ENCODE peak calls at places on chromosomes 12 and 14, in five cellular contexts. One of them, this sample, is unnamed.

GRCh38 chr12:112525426-112525809 is 106.7 kb downstream of the PTPN11 start:
- DNase-seq in MM.1S: no peak
- DNase-seq in OCI-LY7: no peak
- DNase-seq in CD4-positive, alpha-beta memory T cell: no peak
- DNase-seq in adipocyte: no peak
- DNase-seq in this sample: no peak

GRCh38 chr12:120855823-120856589 is 48.2 kb downstream of the SPPL3 start:
- DNase-seq in OCI-LY7: no peak
- DNase-seq in CD4-positive, alpha-beta memory T cell: no peak
- DNase-seq in adipocyte: no peak
- DNase-seq in MM.1S: no peak
- DNase-seq in this sample: no peak

GRCh38 chr12:6563448-6564050 is 4.5 kb downstream of the NOP2 start:
- DNase-seq in OCI-LY7: peak; percentile 65
- DNase-seq in MM.1S: peak; percentile 28
- DNase-seq in adipocyte: peak; percentile 74
- DNase-seq in CD4-positive, alpha-beta memory T cell: peak; percentile 58
- DNase-seq in this sample: peak; percentile 59

GRCh38 chr14:43778956-43779639 is 728.0 kb downstream of the FSCB start:
- DNase-seq in adipocyte: no peak
- DNase-seq in CD4-positive, alpha-beta memory T cell: no peak
- DNase-seq in OCI-LY7: no peak
- DNase-seq in MM.1S: no peak
- DNase-seq in this sample: no peak

GRCh38 chr14:89926709-89927108 is 27.8 kb downstream of the EFCAB11 start:
- DNase-seq in MM.1S: no peak
- DNase-seq in CD4-positive, alpha-beta memory T cell: no peak
- DNase-seq in OCI-LY7: no peak
- DNase-seq in adipocyte: peak; percentile 74
- DNase-seq in this sample: no peak

GRCh38 chr12:57888407-57889157 is 42.1 kb upstream of the CTDSP2 start:
- DNase-seq in OCI-LY7: peak; percentile 43
- DNase-seq in CD4-positive, alpha-beta memory T cell: no peak
- DNase-seq in MM.1S: peak; percentile 74
- DNase-seq in adipocyte: peak; percentile 67
- DNase-seq in this sample: no peak

GRCh38 chr14:50303744-50304471 is 8.1 kb downstream of the L2HGDH start:
- DNase-seq in CD4-positive, alpha-beta memory T cell: no peak
- DNase-seq in OCI-LY7: no peak
- DNase-seq in MM.1S: no peak
- DNase-seq in adipocyte: peak; percentile 26
- DNase-seq in this sample: no peak

GRCh38 chr12:121390856-121391255 is 9.1 kb upstream of the RNF34 start:
- DNase-seq in adipocyte: no peak
- DNase-seq in OCI-LY7: no peak
- DNase-seq in CD4-positive, alpha-beta memory T cell: no peak
- DNase-seq in MM.1S: no peak
- DNase-seq in this sample: no peak

GRCh38 chr12:87935216-87935615 is 94.0 kb downstream of the C12orf50 start:
- DNase-seq in CD4-positive, alpha-beta memory T cell: no peak
- DNase-seq in MM.1S: no peak
- DNase-seq in adipocyte: no peak
- DNase-seq in OCI-LY7: no peak
- DNase-seq in this sample: no peak

GRCh38 chr14:52937306-52937705 is 13.5 kb downstream of the FERMT2 start:
- DNase-seq in MM.1S: no peak
- DNase-seq in CD4-positive, alpha-beta memory T cell: no peak
- DNase-seq in OCI-LY7: no peak
- DNase-seq in adipocyte: no peak
- DNase-seq in this sample: no peak

GRCh38 chr14:52937869-52938268 is 13.0 kb downstream of the FERMT2 start:
- DNase-seq in MM.1S: no peak
- DNase-seq in OCI-LY7: no peak
- DNase-seq in adipocyte: no peak
- DNase-seq in CD4-positive, alpha-beta memory T cell: no peak
- DNase-seq in this sample: no peak

GRCh38 chr14:52934762-52935161 is 16.1 kb downstream of the FERMT2 start:
- DNase-seq in MM.1S: no peak
- DNase-seq in CD4-positive, alpha-beta memory T cell: no peak
- DNase-seq in adipocyte: no peak
- DNase-seq in OCI-LY7: no peak
- DNase-seq in this sample: no peak

GRCh38 chr14:52936437-52936836 is 14.4 kb downstream of the FERMT2 start:
- DNase-seq in adipocyte: no peak
- DNase-seq in CD4-positive, alpha-beta memory T cell: no peak
- DNase-seq in MM.1S: no peak
- DNase-seq in OCI-LY7: no peak
- DNase-seq in this sample: no peak

DNA sequence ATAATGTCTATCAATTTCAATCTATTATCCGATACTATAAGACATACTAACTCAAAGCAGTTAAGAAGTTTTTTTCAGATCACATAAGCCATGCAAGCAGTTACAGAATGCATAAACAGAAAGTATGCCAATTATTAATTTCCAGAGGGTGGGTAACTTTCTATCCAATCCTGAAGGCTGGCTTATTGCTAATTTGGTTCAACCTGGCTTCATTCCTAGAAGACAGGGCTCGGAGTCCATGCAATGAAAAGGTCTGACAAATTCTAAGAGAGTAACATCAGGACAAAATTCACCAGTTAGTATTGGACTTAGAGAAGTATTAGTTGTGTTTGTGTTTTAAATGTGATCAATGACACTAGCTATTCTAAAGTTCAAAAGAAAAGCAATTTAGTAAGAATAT is 15.0 kb downstream of the FERMT2 start:
- DNase-seq in adipocyte: no peak
- DNase-seq in OCI-LY7: no peak
- DNase-seq in MM.1S: no peak
- DNase-seq in CD4-positive, alpha-beta memory T cell: no peak
- DNase-seq in this sample: no peak
- H3K4me1 ChIP-seq in adipocyte: peaks cover 55% of the 10 kb centered on the region
- H3K4me1 ChIP-seq in OCI-LY7: no peaks in the 10 kb centered on the region
- H3K4me1 ChIP-seq in MM.1S: no peaks in the 10 kb centered on the region
- H3K4me1 ChIP-seq in CD4-positive, alpha-beta memory T cell: no peaks in the 10 kb centered on the region
- H3K4me1 ChIP-seq in this sample: no peaks in the 10 kb centered on the region

GRCh38 chr14:59330455-59330854 is 134.7 kb downstream of the GPR135 start:
- DNase-seq in adipocyte: no peak
- DNase-seq in CD4-positive, alpha-beta memory T cell: no peak
- DNase-seq in OCI-LY7: peak; percentile 64
- DNase-seq in MM.1S: peak; percentile 77
- DNase-seq in this sample: no peak

GRCh38 chr14:59333668-59334067 is 131.5 kb downstream of the GPR135 start:
- DNase-seq in CD4-positive, alpha-beta memory T cell: no peak
- DNase-seq in adipocyte: peak; percentile 96
- DNase-seq in OCI-LY7: no peak
- DNase-seq in MM.1S: no peak
- DNase-seq in this sample: no peak

GRCh38 chr14:59331217-59331616 is 134.0 kb downstream of the GPR135 start:
- DNase-seq in OCI-LY7: no peak
- DNase-seq in adipocyte: no peak
- DNase-seq in CD4-positive, alpha-beta memory T cell: no peak
- DNase-seq in MM.1S: no peak
- DNase-seq in this sample: no peak

GRCh38 chr14:59332727-59333126 is 132.5 kb downstream of the GPR135 start:
- DNase-seq in OCI-LY7: no peak
- DNase-seq in CD4-positive, alpha-beta memory T cell: no peak
- DNase-seq in adipocyte: peak; percentile 90
- DNase-seq in MM.1S: no peak
- DNase-seq in this sample: no peak

DNA sequence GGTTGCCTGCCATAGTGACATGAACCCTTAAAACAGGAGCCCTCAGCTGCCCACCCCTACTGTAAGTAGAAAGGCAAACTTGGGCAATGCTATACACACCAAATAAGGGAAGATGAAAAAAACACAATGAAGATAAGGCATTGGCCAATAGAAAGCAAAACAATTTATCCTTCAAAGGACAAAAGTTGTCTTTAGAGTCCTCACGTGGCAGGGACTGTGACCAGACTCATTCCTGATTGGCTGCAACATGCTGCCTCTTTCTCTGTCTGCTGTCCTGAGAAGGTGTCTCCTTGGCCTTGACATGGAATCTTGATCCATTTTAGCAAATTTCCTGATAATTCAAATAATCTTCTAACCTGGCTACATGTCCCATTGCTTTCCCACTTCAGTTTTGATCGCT is 131.9 kb downstream of the GPR135 start:
- DNase-seq in OCI-LY7: no peak
- DNase-seq in adipocyte: peak; percentile 25
- DNase-seq in CD4-positive, alpha-beta memory T cell: no peak
- DNase-seq in MM.1S: no peak
- DNase-seq in this sample: no peak
- H3K4me1 ChIP-seq in OCI-LY7: peaks cover 18% of the 10 kb centered on the region
- H3K4me1 ChIP-seq in adipocyte: peaks cover 46% of the 10 kb centered on the region
- H3K4me1 ChIP-seq in CD4-positive, alpha-beta memory T cell: no peaks in the 10 kb centered on the region
- H3K4me1 ChIP-seq in MM.1S: peaks cover 5% of the 10 kb centered on the region
- H3K4me1 ChIP-seq in this sample: no peaks in the 10 kb centered on the region

DNA sequence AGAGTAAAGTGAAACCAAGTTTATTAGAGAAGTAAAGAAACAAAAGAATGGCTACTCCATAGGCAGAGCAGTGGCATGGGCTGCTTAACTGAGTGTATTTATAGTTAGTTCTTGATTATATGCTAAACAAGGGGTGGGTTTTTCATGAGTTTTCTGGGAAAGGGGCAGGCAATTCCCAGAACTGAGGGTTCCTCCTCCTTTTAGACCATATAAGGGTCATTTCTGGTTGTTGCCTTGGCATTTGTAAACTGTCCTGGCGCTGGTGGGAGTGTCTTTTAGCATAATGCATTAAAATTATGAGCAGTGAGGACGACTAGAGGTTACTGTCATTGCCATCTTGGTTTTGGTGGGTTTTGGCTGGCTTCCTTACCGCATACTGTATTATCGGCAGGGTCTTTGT is 40.1 kb downstream of the CCDC60 start:
- DNase-seq in MM.1S: no peak
- DNase-seq in CD4-positive, alpha-beta memory T cell: no peak
- DNase-seq in adipocyte: no peak
- DNase-seq in OCI-LY7: no peak
- DNase-seq in this sample: no peak
- H3K4me1 ChIP-seq in MM.1S: no peaks in the 10 kb centered on the region
- H3K4me1 ChIP-seq in CD4-positive, alpha-beta memory T cell: no peaks in the 10 kb centered on the region
- H3K4me1 ChIP-seq in adipocyte: no peaks in the 10 kb centered on the region
- H3K4me1 ChIP-seq in OCI-LY7: no peaks in the 10 kb centered on the region
- H3K4me1 ChIP-seq in this sample: no peaks in the 10 kb centered on the region

GRCh38 chr14:68964300-68965093 is 14.6 kb downstream of the ACTN1 start:
- DNase-seq in adipocyte: peak; percentile 51
- DNase-seq in MM.1S: no peak
- DNase-seq in CD4-positive, alpha-beta memory T cell: no peak
- DNase-seq in OCI-LY7: no peak
- DNase-seq in this sample: no peak

GRCh38 chr14:68962681-68963080 is 16.4 kb downstream of the ACTN1 start:
- DNase-seq in MM.1S: no peak
- DNase-seq in adipocyte: no peak
- DNase-seq in CD4-positive, alpha-beta memory T cell: no peak
- DNase-seq in OCI-LY7: no peak
- DNase-seq in this sample: no peak

GRCh38 chr14:68967459-68967940 is 11.6 kb downstream of the ACTN1 start:
- DNase-seq in CD4-positive, alpha-beta memory T cell: no peak
- DNase-seq in adipocyte: no peak
- DNase-seq in MM.1S: no peak
- DNase-seq in OCI-LY7: no peak
- DNase-seq in this sample: no peak

GRCh38 chr14:68966872-68967301 is 12.2 kb downstream of the ACTN1 start:
- DNase-seq in OCI-LY7: no peak
- DNase-seq in MM.1S: no peak
- DNase-seq in adipocyte: no peak
- DNase-seq in CD4-positive, alpha-beta memory T cell: no peak
- DNase-seq in this sample: no peak

GRCh38 chr14:68965261-68965761 is 13.8 kb downstream of the ACTN1 start:
- DNase-seq in OCI-LY7: no peak
- DNase-seq in adipocyte: no peak
- DNase-seq in CD4-positive, alpha-beta memory T cell: no peak
- DNase-seq in MM.1S: no peak
- DNase-seq in this sample: no peak
- H3K4me1 ChIP-seq in OCI-LY7: no peaks in the 10 kb centered on the region
- H3K4me1 ChIP-seq in adipocyte: peaks cover 45% of the 10 kb centered on the region
- H3K4me1 ChIP-seq in CD4-positive, alpha-beta memory T cell: peaks cover 61% of the 10 kb centered on the region
- H3K4me1 ChIP-seq in MM.1S: peaks cover 7% of the 10 kb centered on the region
- H3K4me1 ChIP-seq in this sample: peaks cover 47% of the 10 kb centered on the region

GRCh38 chr12:68790952-68791234 is 17.1 kb upstream of the MDM2 start:
- DNase-seq in OCI-LY7: no peak
- DNase-seq in adipocyte: no peak
- DNase-seq in CD4-positive, alpha-beta memory T cell: no peak
- DNase-seq in MM.1S: no peak
- DNase-seq in this sample: no peak
- H3K4me1 ChIP-seq in OCI-LY7: peaks cover 83% of the 10 kb centered on the region
- H3K4me1 ChIP-seq in adipocyte: peaks cover 34% of the 10 kb centered on the region
- H3K4me1 ChIP-seq in CD4-positive, alpha-beta memory T cell: no peaks in the 10 kb centered on the region
- H3K4me1 ChIP-seq in MM.1S: peaks cover 12% of the 10 kb centered on the region
- H3K4me1 ChIP-seq in this sample: no peaks in the 10 kb centered on the region

GRCh38 chr12:104671407-104672095 is 214.8 kb downstream of the CHST11 start:
- DNase-seq in MM.1S: peak; percentile 65
- DNase-seq in adipocyte: peak; percentile 95
- DNase-seq in CD4-positive, alpha-beta memory T cell: peak; percentile 46
- DNase-seq in OCI-LY7: peak; percentile 30
- DNase-seq in this sample: peak; percentile 58

GRCh38 chr12:104669851-104670337 is 213.1 kb downstream of the CHST11 start:
- DNase-seq in MM.1S: peak; percentile 26
- DNase-seq in CD4-positive, alpha-beta memory T cell: no peak
- DNase-seq in adipocyte: no peak
- DNase-seq in OCI-LY7: peak; percentile 54
- DNase-seq in this sample: peak; percentile 13

GRCh38 chr12:104672096-104672445 is 215.3 kb downstream of the CHST11 start:
- DNase-seq in OCI-LY7: no peak
- DNase-seq in MM.1S: no peak
- DNase-seq in CD4-positive, alpha-beta memory T cell: no peak
- DNase-seq in adipocyte: no peak
- DNase-seq in this sample: no peak

GRCh38 chr12:104669057-104669770 is 212.5 kb downstream of the CHST11 start:
- DNase-seq in CD4-positive, alpha-beta memory T cell: no peak
- DNase-seq in adipocyte: peak; percentile 41
- DNase-seq in OCI-LY7: no peak
- DNase-seq in MM.1S: no peak
- DNase-seq in this sample: no peak

GRCh38 chr12:104670439-104671406 is 214.0 kb downstream of the CHST11 start:
- DNase-seq in OCI-LY7: no peak
- DNase-seq in MM.1S: no peak
- DNase-seq in CD4-positive, alpha-beta memory T cell: no peak
- DNase-seq in adipocyte: no peak
- DNase-seq in this sample: no peak
- H3K4me1 ChIP-seq in OCI-LY7: peaks cover 34% of the 10 kb centered on the region
- H3K4me1 ChIP-seq in MM.1S: peaks cover 19% of the 10 kb centered on the region
- H3K4me1 ChIP-seq in CD4-positive, alpha-beta memory T cell: peaks cover 50% of the 10 kb centered on the region
- H3K4me1 ChIP-seq in adipocyte: peaks cover 77% of the 10 kb centered on the region
- H3K4me1 ChIP-seq in this sample: peaks cover 29% of the 10 kb centered on the region

DNA sequence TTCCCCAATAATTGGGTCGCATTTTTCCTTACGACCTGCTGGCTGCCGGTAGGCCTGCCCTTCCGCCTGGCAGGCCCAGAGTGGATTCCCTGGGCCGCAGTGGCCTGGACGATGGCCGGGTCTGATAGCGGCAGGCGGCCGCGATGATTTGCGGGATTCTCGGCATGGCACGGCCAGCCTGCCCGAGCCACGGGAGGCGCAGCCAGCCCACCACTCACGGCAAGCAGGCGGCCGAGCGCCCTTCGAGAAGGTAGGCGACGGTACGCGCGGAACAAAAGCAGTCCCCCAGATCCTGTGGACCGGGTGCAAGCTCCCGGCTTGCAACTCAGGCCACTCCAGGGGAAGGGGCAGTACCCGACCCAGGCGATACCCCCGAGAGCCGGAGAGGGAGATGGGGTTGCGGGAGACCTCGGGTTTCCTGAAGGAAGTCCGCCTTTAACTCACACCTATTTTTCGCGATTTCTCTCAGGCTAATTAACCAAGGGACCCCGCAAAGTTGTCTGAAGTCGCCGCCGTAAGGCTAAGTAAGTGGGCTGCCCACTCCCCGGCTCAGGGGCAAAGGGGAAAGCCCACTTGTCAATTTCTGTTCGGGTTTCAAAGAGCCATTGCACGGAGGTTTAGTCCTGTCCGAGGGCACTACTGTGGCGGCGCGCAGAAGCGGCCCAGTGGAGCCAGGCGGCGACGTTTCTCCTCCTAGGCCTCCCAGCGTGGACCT is 1.4 kb upstream of the GSC start:
- DNase-seq in CD4-positive, alpha-beta memory T cell: no peak
- DNase-seq in adipocyte: no peak
- DNase-seq in OCI-LY7: no peak
- DNase-seq in MM.1S: no peak
- DNase-seq in this sample: no peak
- H3K4me1 ChIP-seq in CD4-positive, alpha-beta memory T cell: peaks cover 12% of the 10 kb centered on the region
- H3K4me1 ChIP-seq in adipocyte: peaks cover 12% of the 10 kb centered on the region
- H3K4me1 ChIP-seq in OCI-LY7: no peaks in the 10 kb centered on the region
- H3K4me1 ChIP-seq in MM.1S: no peaks in the 10 kb centered on the region
- H3K4me1 ChIP-seq in this sample: peaks cover 11% of the 10 kb centered on the region

This sample was measured in effector memory CD4-positive, alpha-beta T cell.